ENCODE peak calls at places on chromosomes 7 and 10, in four cellular contexts. One of them, this sample, is unnamed.

GRCh38 chr10:1829712-1830111 is 92.4 kb upstream of the ADARB2 start:
- DNase-seq in A549: no peak
- DNase-seq in uterus: no peak
- DNase-seq in CD8-positive, alpha-beta memory T cell: no peak
- DNase-seq in this sample: no peak

GRCh38 chr10:80455461-80456345 is 1.6 kb downstream of the TSPAN14 start:
- DNase-seq in A549: no peak
- DNase-seq in uterus: no peak
- DNase-seq in CD8-positive, alpha-beta memory T cell: no peak
- DNase-seq in this sample: no peak

GRCh38 chr7:106462914-106463482 is 178.2 kb upstream of the NAMPT start:
- DNase-seq in A549: no peak
- DNase-seq in uterus: no peak
- DNase-seq in CD8-positive, alpha-beta memory T cell: no peak
- DNase-seq in this sample: no peak

GRCh38 chr7:127983804-127984332 is 47.4 kb downstream of the LRRC4 start:
- DNase-seq in A549: no peak
- DNase-seq in uterus: no peak
- DNase-seq in CD8-positive, alpha-beta memory T cell: no peak
- DNase-seq in this sample: no peak

GRCh38 chr7:97418312-97418711 is 300.8 kb downstream of the SDHAF3 start:
- DNase-seq in A549: no peak
- DNase-seq in uterus: no peak
- DNase-seq in CD8-positive, alpha-beta memory T cell: no peak
- DNase-seq in this sample: no peak

GRCh38 chr7:47383064-47383463 is 198.8 kb downstream of the TNS3 start:
- DNase-seq in A549: no peak
- DNase-seq in uterus: no peak
- DNase-seq in CD8-positive, alpha-beta memory T cell: no peak
- DNase-seq in this sample: peak

GRCh38 chr10:47294501-47294900 is 5.5 kb upstream of the GDF10 start:
- DNase-seq in A549: no peak
- DNase-seq in uterus: no peak
- DNase-seq in CD8-positive, alpha-beta memory T cell: no peak
- DNase-seq in this sample: no peak

GRCh38 chr10:47456096-47456485 is 27.8 kb downstream of the ANXA8 start:
- DNase-seq in A549: no peak
- DNase-seq in uterus: no peak
- DNase-seq in CD8-positive, alpha-beta memory T cell: no peak
- DNase-seq in this sample: no peak

GRCh38 chr10:132783865-132784581 is 1.9 kb downstream of the NKX6-2 start:
- DNase-seq in A549: no peak
- DNase-seq in uterus: no peak
- DNase-seq in CD8-positive, alpha-beta memory T cell: no peak
- DNase-seq in this sample: no peak

GRCh38 chr7:102211590-102212550 is 74.8 kb upstream of the SH2B2 start:
- DNase-seq in A549: no peak
- DNase-seq in uterus: no peak
- DNase-seq in CD8-positive, alpha-beta memory T cell: no peak
- DNase-seq in this sample: no peak

GRCh38 chr10:72814134-72814790 is 79.3 kb upstream of the OIT3 start:
- DNase-seq in A549: no peak
- DNase-seq in uterus: no peak
- DNase-seq in CD8-positive, alpha-beta memory T cell: no peak
- DNase-seq in this sample: no peak

GRCh38 chr7:54841772-54842707 is 83.0 kb upstream of the SEC61G start:
- DNase-seq in A549: no peak
- DNase-seq in uterus: no peak
- DNase-seq in CD8-positive, alpha-beta memory T cell: no peak
- DNase-seq in this sample: no peak

GRCh38 chr7:74275401-74275881 is 13.8 kb upstream of the CLIP2 start:
- DNase-seq in A549: no peak
- DNase-seq in uterus: no peak
- DNase-seq in CD8-positive, alpha-beta memory T cell: no peak
- DNase-seq in this sample: no peak

GRCh38 chr7:74269757-74270277 is 15.6 kb upstream of the RFC2 start:
- DNase-seq in A549: peak
- DNase-seq in uterus: peak
- DNase-seq in CD8-positive, alpha-beta memory T cell: peak
- DNase-seq in this sample: peak

GRCh38 chr7:74267756-74268565 is 13.8 kb upstream of the RFC2 start:
- DNase-seq in A549: no peak
- DNase-seq in uterus: no peak
- DNase-seq in CD8-positive, alpha-beta memory T cell: no peak
- DNase-seq in this sample: no peak

GRCh38 chr7:74271742-74272141 is 17.5 kb upstream of the CLIP2 start:
- DNase-seq in A549: no peak
- DNase-seq in uterus: no peak
- DNase-seq in CD8-positive, alpha-beta memory T cell: no peak
- DNase-seq in this sample: no peak

GRCh38 chr7:74272305-74273038 is 16.7 kb upstream of the CLIP2 start:
- DNase-seq in A549: no peak
- DNase-seq in uterus: peak
- DNase-seq in CD8-positive, alpha-beta memory T cell: no peak
- DNase-seq in this sample: peak
- H3K4me3 ChIP-seq in A549: no peak
- H3K4me3 ChIP-seq in uterus: no peak
- H3K4me3 ChIP-seq in CD8-positive, alpha-beta memory T cell: no peak
- H3K4me3 ChIP-seq in this sample: no peak

GRCh38 chr7:95549818-95550529 is 46.3 kb downstream of the PDK4 start:
- DNase-seq in A549: peak
- DNase-seq in uterus: peak
- DNase-seq in CD8-positive, alpha-beta memory T cell: no peak
- DNase-seq in this sample: peak
- H3K27ac ChIP-seq in A549: peak
- H3K27ac ChIP-seq in uterus: peak
- H3K27ac ChIP-seq in CD8-positive, alpha-beta memory T cell: no peak
- H3K27ac ChIP-seq in this sample: peak

GRCh38 chr10:87861566-87861952 is 1.8 kb downstream of the KLLN start:
- DNase-seq in A549: no peak
- DNase-seq in uterus: peak
- DNase-seq in CD8-positive, alpha-beta memory T cell: no peak
- DNase-seq in this sample: peak

GRCh38 chr10:87861034-87861433 is 2.3 kb downstream of the KLLN start:
- DNase-seq in A549: no peak
- DNase-seq in uterus: no peak
- DNase-seq in CD8-positive, alpha-beta memory T cell: no peak
- DNase-seq in this sample: no peak

GRCh38 chr10:87862644-87863101 is 660 bp downstream of the KLLN start:
- DNase-seq in A549: no peak
- DNase-seq in uterus: peak
- DNase-seq in CD8-positive, alpha-beta memory T cell: no peak
- DNase-seq in this sample: no peak

GRCh38 chr10:87861953-87862643 is 1.2 kb downstream of the KLLN start:
- DNase-seq in A549: peak
- DNase-seq in uterus: peak
- DNase-seq in CD8-positive, alpha-beta memory T cell: peak
- DNase-seq in this sample: peak

DNA sequence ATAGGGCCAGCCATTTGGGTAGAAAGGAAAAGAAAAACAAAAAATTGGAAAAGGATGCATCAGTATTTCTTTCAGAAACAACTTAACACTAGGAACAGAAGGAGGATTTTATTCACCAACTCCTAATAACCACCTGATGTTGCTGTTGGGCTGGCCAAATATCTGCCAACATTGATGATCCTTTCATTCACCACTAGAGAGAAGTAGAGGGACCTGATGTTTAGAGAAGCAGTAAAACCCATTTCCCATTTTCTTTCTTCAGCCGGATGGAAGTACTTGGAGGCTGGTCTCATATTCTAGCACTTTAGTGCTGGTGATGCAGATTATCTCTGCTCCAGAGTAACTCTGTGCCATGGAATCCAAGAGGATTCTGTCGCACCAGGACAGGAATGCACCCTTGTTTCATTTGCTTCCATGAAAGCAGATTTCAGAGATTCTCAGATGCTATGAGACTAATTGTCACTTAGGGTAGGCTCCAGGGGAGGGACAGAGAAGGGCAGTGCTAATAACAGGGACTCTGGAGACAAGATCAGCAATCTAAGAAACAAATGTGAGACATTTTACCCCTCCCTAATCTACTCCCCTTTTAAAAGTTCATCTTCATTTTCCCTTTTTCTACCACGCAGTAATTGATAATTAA is 3.1 kb downstream of the KLLN start:
- DNase-seq in A549: peak
- DNase-seq in uterus: no peak
- DNase-seq in CD8-positive, alpha-beta memory T cell: peak
- DNase-seq in this sample: no peak
- H3K4me3 ChIP-seq in A549: no peak
- H3K4me3 ChIP-seq in uterus: no peak
- H3K4me3 ChIP-seq in CD8-positive, alpha-beta memory T cell: no peak
- H3K4me3 ChIP-seq in this sample: no peak

DNA sequence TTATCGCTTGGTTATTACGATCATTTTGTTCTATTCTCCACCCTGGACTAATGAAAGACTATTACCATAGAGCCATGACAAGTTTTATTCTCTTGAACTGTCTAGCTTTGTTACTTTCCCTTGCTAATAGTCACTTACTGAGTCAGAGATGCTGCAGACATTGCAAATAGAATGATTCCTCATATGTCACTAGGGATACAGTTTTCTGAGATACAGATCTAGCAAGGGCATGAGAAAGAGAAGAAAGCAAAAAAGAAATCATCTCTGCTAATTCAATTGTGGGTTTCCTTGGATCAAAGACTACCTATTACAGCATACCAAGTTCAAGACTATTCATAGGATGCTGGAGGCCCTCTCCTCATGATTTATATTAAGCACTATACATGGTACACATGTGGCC is 204.3 kb downstream of the MBL2 start:
- DNase-seq in A549: no peak
- DNase-seq in uterus: no peak
- DNase-seq in CD8-positive, alpha-beta memory T cell: no peak
- DNase-seq in this sample: no peak
- H3K27ac ChIP-seq in A549: no peak
- H3K27ac ChIP-seq in uterus: no peak
- H3K27ac ChIP-seq in CD8-positive, alpha-beta memory T cell: no peak
- H3K27ac ChIP-seq in this sample: no peak

DNA sequence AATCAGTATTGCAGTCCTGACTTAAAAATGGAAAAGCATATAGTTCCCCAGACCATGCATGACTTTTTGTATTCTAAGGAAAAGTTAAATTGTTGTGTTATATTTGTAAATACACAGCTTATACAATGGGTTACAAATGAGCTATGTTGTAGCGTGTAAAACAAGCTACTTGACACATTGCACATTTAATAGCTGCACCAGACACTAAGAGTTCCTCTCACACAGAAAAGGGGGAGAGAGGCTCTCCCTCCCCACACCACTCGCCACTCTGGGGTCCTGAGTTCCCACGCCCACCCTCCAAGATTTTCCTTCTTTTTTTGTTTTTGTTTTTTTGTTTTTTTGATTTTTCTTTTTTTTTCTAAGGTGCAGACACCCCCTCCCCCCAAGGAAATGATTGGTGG is 6.3 kb downstream of the KLF6 start:
- DNase-seq in A549: no peak
- DNase-seq in uterus: no peak
- DNase-seq in CD8-positive, alpha-beta memory T cell: no peak
- DNase-seq in this sample: no peak
- H3K4me3 ChIP-seq in A549: no peak
- H3K4me3 ChIP-seq in uterus: no peak
- H3K4me3 ChIP-seq in CD8-positive, alpha-beta memory T cell: no peak
- H3K4me3 ChIP-seq in this sample: peak

GRCh38 chr10:7891634-7892033 is 73.3 kb downstream of the TAF3 start:
- DNase-seq in A549: no peak
- DNase-seq in uterus: no peak
- DNase-seq in CD8-positive, alpha-beta memory T cell: no peak
- DNase-seq in this sample: no peak

GRCh38 chr10:7887417-7887816 is 69.1 kb downstream of the TAF3 start:
- DNase-seq in A549: no peak
- DNase-seq in uterus: no peak
- DNase-seq in CD8-positive, alpha-beta memory T cell: no peak
- DNase-seq in this sample: no peak

GRCh38 chr10:7892146-7892545 is 73.8 kb downstream of the TAF3 start:
- DNase-seq in A549: no peak
- DNase-seq in uterus: no peak
- DNase-seq in CD8-positive, alpha-beta memory T cell: no peak
- DNase-seq in this sample: no peak

GRCh38 chr10:7890802-7891201 is 72.5 kb downstream of the TAF3 start:
- DNase-seq in A549: no peak
- DNase-seq in uterus: no peak
- DNase-seq in CD8-positive, alpha-beta memory T cell: no peak
- DNase-seq in this sample: no peak

DNA sequence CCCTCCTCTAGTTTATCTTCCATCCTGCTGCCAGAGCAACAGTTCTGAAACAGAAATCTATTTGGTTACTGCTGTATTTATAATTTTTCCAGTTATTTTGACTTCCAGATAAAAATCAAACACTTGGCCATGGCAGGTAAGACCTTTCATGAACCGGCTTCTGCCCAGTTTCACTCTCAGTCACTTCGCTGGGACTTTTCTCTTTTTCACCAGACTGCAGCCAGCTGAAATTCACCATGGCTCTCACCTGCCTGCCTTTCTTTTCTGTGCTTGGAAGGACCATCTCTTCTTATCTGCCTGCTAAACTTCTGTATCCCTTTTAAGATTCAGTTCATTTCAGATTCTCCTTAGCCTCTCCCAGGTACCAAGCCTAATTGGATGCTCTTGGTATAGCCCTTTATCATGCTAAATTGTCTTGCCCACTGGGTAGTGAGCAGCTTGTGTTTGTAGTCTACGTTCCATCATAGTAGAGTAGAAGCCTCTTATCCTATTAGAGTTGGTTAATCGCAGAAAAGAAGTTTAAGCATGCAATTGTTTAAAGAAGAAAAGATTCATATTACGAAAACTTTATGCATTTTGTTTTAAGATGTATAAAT is 71.7 kb downstream of the TAF3 start:
- DNase-seq in A549: no peak
- DNase-seq in uterus: no peak
- DNase-seq in CD8-positive, alpha-beta memory T cell: no peak
- DNase-seq in this sample: no peak
- H3K27ac ChIP-seq in A549: no peak
- H3K27ac ChIP-seq in uterus: no peak
- H3K27ac ChIP-seq in CD8-positive, alpha-beta memory T cell: no peak
- H3K27ac ChIP-seq in this sample: no peak

DNA sequence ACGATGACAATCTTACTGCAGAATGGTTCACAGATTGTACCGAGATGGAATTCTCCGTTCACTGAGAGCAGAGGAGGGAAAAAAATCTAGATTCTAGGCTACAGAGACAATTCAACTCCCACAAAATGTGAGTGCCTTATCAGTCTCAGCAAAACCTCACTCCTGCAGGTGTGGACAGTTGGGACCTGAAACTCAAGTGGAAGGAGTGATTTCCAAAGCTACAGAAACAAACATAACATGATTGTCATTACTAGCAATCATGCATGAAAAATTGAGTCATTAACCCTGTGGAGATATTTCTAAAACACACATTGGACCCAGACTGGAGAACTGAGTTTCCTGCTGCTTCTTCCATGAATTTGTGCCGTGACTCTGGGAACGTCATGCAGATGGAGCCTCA is 70.3 kb downstream of the CALML3 start:
- DNase-seq in A549: no peak
- DNase-seq in uterus: no peak
- DNase-seq in CD8-positive, alpha-beta memory T cell: no peak
- DNase-seq in this sample: no peak
- H3K4me3 ChIP-seq in A549: no peak
- H3K4me3 ChIP-seq in uterus: no peak
- H3K4me3 ChIP-seq in CD8-positive, alpha-beta memory T cell: no peak
- H3K4me3 ChIP-seq in this sample: no peak